ENCODE peak calls at places on chromosomes 5 and 9, in eight cellular contexts. B is heart right ventricle; T is activated CD8-positive, alpha-beta T cell treated with anti-CD3 and anti-CD28 coated beads for 36 hours; U is NB4; J is choroid plexus epithelial cell; H is omental fat pad; O is neural crest cell; C is brain microvascular endothelial cell. K is an unnamed sample.

GRCh38 chr9:79623799-79624721 is 52.3 kb downstream of the TLE4 start:
- DNase-seq in B (peak), T (peak), U (peak), J (peak), H (no peak), O (no peak), C (no peak), K (peak)

GRCh38 chr9:97710356-97711222 is 13.4 kb upstream of the XPA start:
- DNase-seq in B (peak), T (peak), U (peak), J (peak), H (no peak), O (peak), C (peak), K (peak)

GRCh38 chr9:111598730-111599091 is 736 bp downstream of the PTGR1 start:
- DNase-seq in B (peak), T (no peak), U (peak), J (peak), H (peak), O (no peak), C (peak), K (peak)

GRCh38 chr5:6485441-6485840 is 36.8 kb downstream of the UBE2QL1 start:
- DNase-seq in B (no peak), T (no peak), U (no peak), J (no peak), H (no peak), O (no peak), C (no peak), K (no peak)

GRCh38 chr9:4289411-4290380 is 10.2 kb downstream of the GLIS3 start:
- DNase-seq in B (no peak), T (no peak), U (no peak), J (no peak), H (no peak), O (no peak), C (no peak), K (no peak)

GRCh38 chr9:79140751-79141150 is 431.0 kb upstream of the TLE4 start:
- DNase-seq in B (no peak), T (no peak), U (no peak), J (no peak), H (no peak), O (no peak), C (no peak), K (no peak)

GRCh38 chr9:37997636-37998374 is 71.2 kb downstream of the SHB start:
- DNase-seq in B (no peak), T (no peak), U (no peak), J (peak), H (no peak), O (no peak), C (no peak), K (no peak)

GRCh38 chr5:669111-669841 is 23.9 kb downstream of the TPPP start:
- DNase-seq in B (no peak), T (peak), U (peak), J (peak), H (no peak), O (no peak), C (peak), K (peak)

GRCh38 chr5:141412853-141413539 is at the start of gene PCDHGA10:
- DNase-seq in B (no peak), T (peak), U (peak), J (peak), H (no peak), O (peak), C (peak), K (peak)

GRCh38 chr9:82054264-82055015 is 65.9 kb downstream of the SPATA31D1 start:
- DNase-seq in B (no peak), T (no peak), U (no peak), J (no peak), H (no peak), O (no peak), C (no peak), K (no peak)

GRCh38 chr5:139392678-139393496 is 2.0 kb downstream of the PROB1 start:
- DNase-seq in B (no peak), T (peak), U (peak), J (peak), H (no peak), O (peak), C (peak), K (peak)

GRCh38 chr5:139394654-139395566 is at the start of gene PROB1:
- DNase-seq in B (peak), T (no peak), U (no peak), J (no peak), H (no peak), O (no peak), C (no peak), K (no peak)

GRCh38 chr5:139395844-139396640 is 1.1 kb upstream of the PROB1 start:
- DNase-seq in B (no peak), T (no peak), U (no peak), J (no peak), H (no peak), O (no peak), C (no peak), K (peak)

GRCh38 chr5:139393497-139394122 is 1.3 kb downstream of the PROB1 start:
- DNase-seq in B (no peak), T (peak), U (no peak), J (no peak), H (no peak), O (no peak), C (no peak), K (peak)

DNA sequence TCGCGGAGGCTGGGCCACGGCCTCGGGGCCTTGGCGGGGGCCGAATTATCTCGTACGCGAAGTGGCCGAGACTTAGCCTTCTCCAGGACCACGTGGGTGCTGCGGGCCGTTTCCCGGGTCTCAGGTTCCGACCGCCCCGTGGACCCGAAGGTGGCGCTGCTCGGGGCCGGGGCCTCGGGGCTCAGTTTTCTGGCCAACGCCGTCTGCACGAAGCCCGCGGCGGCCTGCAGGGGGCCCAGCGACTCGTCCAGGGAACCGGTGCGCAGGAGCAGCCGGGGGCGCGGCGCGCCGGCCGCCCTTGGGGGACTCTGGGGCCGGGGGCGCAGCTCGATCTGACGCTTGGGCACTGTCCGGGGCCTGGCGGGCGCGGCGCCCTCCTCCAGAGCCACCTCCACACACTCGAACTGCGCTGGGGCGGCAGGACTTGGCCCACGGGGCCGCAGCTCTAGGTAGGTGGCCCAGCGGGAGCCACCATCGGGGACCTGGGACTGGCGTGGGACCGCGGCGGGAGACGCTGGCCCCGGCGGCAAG is 716 bp downstream of the PROB1 start:
- DNase-seq in B (peak), T (peak), U (no peak), J (peak), H (no peak), O (peak), C (no peak), K (peak)
- TF ChIP-seq CTCF in B (peak), T (peak), U (no peak), J (peak), H (no peak), O (peak), C (peak), K (peak)

GRCh38 chr5:14364096-14364495 is 217.5 kb upstream of the OTULINL start:
- DNase-seq in B (no peak), T (no peak), U (peak), J (peak), H (no peak), O (no peak), C (no peak), K (no peak)
- TF ChIP-seq CTCF in B (no peak), T (peak), U (no peak), J (no peak), H (no peak), O (no peak), C (no peak), K (no peak)

DNA sequence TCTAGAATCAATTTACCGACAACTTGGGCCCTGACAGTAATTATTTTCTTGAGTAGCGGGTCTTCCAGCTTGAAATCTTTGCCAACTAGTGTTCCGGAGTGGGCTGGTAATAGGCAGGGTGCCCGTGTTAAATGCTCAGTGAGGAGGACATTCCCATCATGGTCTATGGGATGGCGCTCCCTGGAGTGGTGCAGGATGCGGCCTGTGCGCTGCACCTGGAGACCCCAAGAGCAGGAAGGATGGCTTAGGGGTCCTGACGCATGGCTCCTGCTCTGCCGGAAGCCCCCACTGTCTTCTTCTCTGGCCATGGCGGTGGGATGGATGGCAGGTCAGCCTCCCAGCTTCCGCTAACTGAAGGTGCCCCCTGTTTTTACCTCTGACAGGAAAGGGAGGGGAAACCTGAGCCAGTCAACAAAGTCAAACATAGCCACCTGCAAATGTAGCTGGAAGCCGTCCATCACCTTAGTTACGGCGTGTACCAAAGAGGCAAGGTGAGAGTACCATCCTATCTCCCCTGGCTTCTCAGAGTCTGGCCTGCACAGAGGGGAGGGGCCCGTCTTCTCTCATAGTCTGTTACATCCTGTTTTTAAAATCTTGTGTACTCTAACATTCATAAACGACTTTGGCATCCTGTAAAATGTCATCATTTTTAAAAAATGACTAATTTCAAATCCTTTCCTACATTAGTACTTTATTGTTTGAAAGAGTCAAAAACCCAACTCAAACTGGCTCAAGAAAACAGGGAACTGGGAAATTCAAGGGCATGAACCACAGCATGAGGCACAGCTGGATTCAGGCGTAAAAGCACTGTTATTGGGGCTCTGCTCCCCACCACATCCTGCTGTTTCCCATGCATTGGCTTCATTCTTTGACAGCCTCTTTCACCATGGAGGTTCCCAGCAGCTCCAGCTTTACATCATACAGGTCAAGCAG is 28.5 kb upstream of the UNC5A start:
- DNase-seq in B (no peak), T (no peak), U (no peak), J (peak), H (no peak), O (no peak), C (no peak), K (no peak)
- TF ChIP-seq CTCF in B (no peak), T (no peak), U (no peak), J (no peak), H (no peak), O (no peak), C (no peak), K (no peak)

GRCh38 chr5:59187772-59188347 is 605.0 kb downstream of the RAB3C start:
- DNase-seq in B (no peak), T (no peak), U (no peak), J (peak), H (no peak), O (no peak), C (peak), K (no peak)

GRCh38 chr5:59186623-59187022 is 603.7 kb downstream of the RAB3C start:
- DNase-seq in B (no peak), T (no peak), U (no peak), J (no peak), H (no peak), O (no peak), C (no peak), K (no peak)

GRCh38 chr5:59184769-59185168 is 601.9 kb downstream of the RAB3C start:
- DNase-seq in B (no peak), T (no peak), U (no peak), J (no peak), H (no peak), O (no peak), C (no peak), K (no peak)

GRCh38 chr5:59188415-59189225 is 605.7 kb downstream of the RAB3C start:
- DNase-seq in B (peak), T (peak), U (peak), J (peak), H (no peak), O (peak), C (peak), K (peak)

GRCh38 chr5:59185757-59186385 is 603.0 kb downstream of the RAB3C start:
- DNase-seq in B (no peak), T (no peak), U (no peak), J (no peak), H (no peak), O (no peak), C (no peak), K (no peak)
- TF ChIP-seq CTCF in B (no peak), T (no peak), U (no peak), J (no peak), H (no peak), O (no peak), C (no peak), K (peak)

GRCh38 chr5:142610176-142611001 is 75.5 kb downstream of the FGF1 start:
- DNase-seq in B (no peak), T (no peak), U (no peak), J (no peak), H (no peak), O (no peak), C (no peak), K (no peak)

GRCh38 chr5:142609142-142609541 is 76.7 kb downstream of the FGF1 start:
- DNase-seq in B (no peak), T (no peak), U (no peak), J (no peak), H (no peak), O (no peak), C (no peak), K (no peak)

GRCh38 chr5:142613231-142613630 is 72.7 kb downstream of the FGF1 start:
- DNase-seq in B (no peak), T (no peak), U (no peak), J (peak), H (no peak), O (no peak), C (no peak), K (no peak)

GRCh38 chr5:142612388-142612787 is 73.5 kb downstream of the FGF1 start:
- DNase-seq in B (no peak), T (no peak), U (no peak), J (no peak), H (no peak), O (no peak), C (no peak), K (no peak)

DNA sequence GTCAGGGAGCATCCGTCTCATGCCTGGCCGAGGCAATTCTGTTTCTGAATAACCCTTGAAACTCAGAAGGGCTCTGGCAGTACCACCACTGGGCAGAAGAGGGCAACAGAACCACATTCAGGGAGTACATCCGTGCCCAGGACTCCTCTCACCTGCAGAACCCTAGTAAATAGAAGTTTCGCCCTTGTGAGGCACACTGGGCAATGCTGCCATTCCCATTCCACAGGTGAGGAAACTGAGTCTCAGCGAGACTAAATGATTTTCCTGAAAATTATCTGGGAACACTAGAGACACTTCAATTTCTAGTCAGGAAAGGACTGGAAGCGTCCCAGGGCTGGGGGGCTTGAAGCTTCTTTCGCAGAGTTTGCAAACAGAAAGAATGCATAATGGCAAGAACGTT is 74.7 kb downstream of the FGF1 start:
- DNase-seq in B (peak), T (peak), U (peak), J (peak), H (peak), O (peak), C (peak), K (peak)
- TF ChIP-seq CTCF in B (peak), T (peak), U (peak), J (peak), H (no peak), O (peak), C (peak), K (peak)

DNA sequence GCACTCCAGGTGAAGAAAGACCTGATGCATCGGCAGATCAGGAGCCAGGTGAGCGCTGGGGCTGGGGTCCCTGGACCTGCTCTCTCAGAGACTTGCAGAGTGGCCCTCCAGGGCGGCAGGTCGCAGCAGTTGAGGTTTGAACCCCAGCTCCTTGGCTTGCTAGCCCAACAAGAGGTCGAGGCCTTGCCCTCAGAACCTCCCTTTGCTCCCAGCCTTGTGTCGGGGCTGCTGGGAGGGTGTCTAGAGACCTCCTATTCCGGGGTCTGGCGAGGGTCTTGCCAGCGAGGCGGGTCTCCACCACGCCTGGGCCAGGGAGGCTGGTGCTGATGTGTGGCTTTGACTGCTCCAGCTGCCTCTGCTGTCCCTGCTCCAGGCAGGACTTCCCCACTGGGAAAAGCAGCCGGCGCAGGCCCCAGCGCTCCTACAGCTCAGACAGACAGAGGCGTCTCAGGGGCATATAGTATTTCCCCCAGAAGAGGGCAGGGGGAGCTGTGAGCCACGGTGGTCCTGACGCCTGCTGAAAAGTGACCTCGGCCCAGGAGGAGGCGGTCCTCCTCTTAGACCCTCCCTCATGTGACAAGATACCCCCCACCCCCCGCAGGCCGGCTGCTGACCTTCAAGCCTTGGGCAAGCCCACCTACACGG is 38.3 kb downstream of the LRSAM1 start:
- DNase-seq in B (no peak), T (no peak), U (no peak), J (no peak), H (no peak), O (peak), C (no peak), K (no peak)
- TF ChIP-seq CTCF in B (no peak), T (no peak), U (no peak), J (no peak), H (no peak), O (peak), C (peak), K (no peak)

DNA sequence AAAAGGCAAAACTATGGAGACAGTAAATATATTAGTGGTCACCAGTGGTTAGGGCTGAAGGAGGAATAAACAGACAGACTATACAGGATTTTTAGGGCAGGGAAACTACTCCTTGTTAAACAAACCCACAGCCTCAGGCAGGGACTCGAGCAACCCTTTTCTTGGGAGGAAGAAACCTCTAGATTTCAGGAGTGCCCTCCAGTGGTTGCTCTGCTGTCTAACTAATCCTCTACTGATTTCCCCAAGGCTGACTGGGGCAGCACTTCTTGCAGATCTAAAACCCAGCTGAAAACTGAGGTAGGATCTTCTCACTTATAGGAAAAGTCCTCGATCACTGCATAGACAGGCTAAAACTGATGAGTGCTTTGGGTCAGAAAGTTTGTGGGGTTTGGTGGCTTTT is 176.8 kb downstream of the ISOC1 start:
- DNase-seq in B (no peak), T (no peak), U (peak), J (peak), H (no peak), O (no peak), C (no peak), K (no peak)
- TF ChIP-seq CTCF in B (peak), T (no peak), U (peak), J (peak), H (no peak), O (no peak), C (no peak), K (no peak)

DNA sequence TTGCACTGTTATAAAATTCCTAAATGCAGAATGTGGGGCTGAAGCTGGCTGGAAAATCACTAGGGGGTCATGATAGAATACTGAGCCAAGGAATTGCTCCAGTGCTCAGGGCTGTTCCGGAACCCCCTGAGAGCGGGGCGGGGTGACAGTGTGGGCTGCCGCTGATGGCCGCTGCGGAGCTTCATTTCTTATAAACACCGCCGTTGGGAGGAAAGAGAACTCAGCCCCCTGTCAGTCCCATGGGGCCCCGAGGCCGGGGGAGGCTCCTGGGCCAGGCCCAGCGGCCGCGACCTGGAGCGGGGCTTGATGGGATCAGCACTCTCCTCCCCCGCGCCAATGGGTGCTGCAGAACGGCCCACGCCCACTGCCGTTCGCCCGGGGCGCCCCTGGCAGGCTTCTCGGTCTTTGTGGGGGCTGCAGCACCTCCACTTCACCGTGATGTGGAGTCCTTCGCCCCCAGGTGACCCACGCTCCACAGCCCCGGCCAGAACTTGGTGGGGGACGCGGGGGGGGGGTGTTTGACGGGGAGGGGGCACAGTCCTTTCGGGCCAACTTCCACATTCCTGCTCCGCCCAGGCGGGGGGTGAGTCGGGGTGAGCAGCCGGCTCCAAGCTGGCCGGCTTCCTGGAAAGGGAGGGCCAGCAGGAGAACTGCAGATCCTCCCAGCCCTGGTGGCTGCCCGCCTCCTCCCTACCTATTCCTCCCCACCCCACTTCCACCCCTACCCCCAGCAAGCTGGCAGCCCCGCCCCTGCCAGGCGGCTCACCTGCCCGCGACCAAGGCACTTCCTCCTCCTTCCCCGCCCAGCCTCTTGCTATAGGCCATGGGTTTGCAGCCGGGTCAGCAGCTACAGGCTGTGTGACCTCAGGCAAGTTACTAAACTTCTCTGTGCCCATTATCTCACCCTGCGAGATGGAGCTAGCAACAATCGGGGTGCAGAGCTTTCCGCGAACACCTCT is 5.4 kb upstream of the IRF1 start:
- DNase-seq in B (peak), T (peak), U (peak), J (peak), H (peak), O (peak), C (peak), K (peak)
- TF ChIP-seq CTCF in B (peak), T (no peak), U (no peak), J (peak), H (no peak), O (no peak), C (peak), K (peak)

K was measured in GM10248.